ENCODE peak calls at places on chromosomes 12 and 14, in five cellular contexts. One of them, this sample, is unnamed.

GRCh38 chr12:82120901-82121300 is 237.3 kb downstream of the CCDC59 start:
- DNase-seq in HCT116: no peak
- DNase-seq in K562: no peak
- DNase-seq in endothelial cell of umbilical vein: no peak
- DNase-seq in GM12878: no peak
- DNase-seq in this sample: no peak

GRCh38 chr12:65685514-65685913 is 138.8 kb upstream of the HMGA2 start:
- DNase-seq in HCT116: peak; percentile 29
- DNase-seq in K562: peak; percentile 23
- DNase-seq in endothelial cell of umbilical vein: peak; percentile 63
- DNase-seq in GM12878: no peak
- DNase-seq in this sample: peak; percentile 64

GRCh38 chr12:6946033-6946919 is 2.5 kb downstream of the C12orf57 start:
- DNase-seq in HCT116: peak; percentile 96
- DNase-seq in K562: peak; percentile 81
- DNase-seq in endothelial cell of umbilical vein: no peak
- DNase-seq in GM12878: peak; percentile 80
- DNase-seq in this sample: peak; percentile 95

GRCh38 chr12:20154060-20154459 is 214.3 kb upstream of the PDE3A start:
- DNase-seq in HCT116: no peak
- DNase-seq in K562: no peak
- DNase-seq in endothelial cell of umbilical vein: no peak
- DNase-seq in GM12878: no peak
- DNase-seq in this sample: no peak

GRCh38 chr12:31626270-31626669 is 33.2 kb upstream of the ETFBKMT start:
- DNase-seq in HCT116: no peak
- DNase-seq in K562: no peak
- DNase-seq in endothelial cell of umbilical vein: no peak
- DNase-seq in GM12878: no peak
- DNase-seq in this sample: no peak

GRCh38 chr14:96181188-96181762 is 23.4 kb upstream of the BDKRB2 start:
- DNase-seq in HCT116: no peak
- DNase-seq in K562: no peak
- DNase-seq in endothelial cell of umbilical vein: no peak
- DNase-seq in GM12878: no peak
- DNase-seq in this sample: no peak

GRCh38 chr14:58697266-58697926 is 59.6 kb downstream of the DACT1 start:
- DNase-seq in HCT116: no peak
- DNase-seq in K562: no peak
- DNase-seq in endothelial cell of umbilical vein: no peak
- DNase-seq in GM12878: no peak
- DNase-seq in this sample: peak; percentile 57

GRCh38 chr14:51335521-51335920 is 95.5 kb downstream of the TMX1 start:
- DNase-seq in HCT116: no peak
- DNase-seq in K562: no peak
- DNase-seq in endothelial cell of umbilical vein: no peak
- DNase-seq in GM12878: no peak
- DNase-seq in this sample: no peak

GRCh38 chr14:65070710-65071033 is 31.6 kb downstream of the MAX start:
- DNase-seq in HCT116: no peak
- DNase-seq in K562: no peak
- DNase-seq in endothelial cell of umbilical vein: no peak
- DNase-seq in GM12878: no peak
- DNase-seq in this sample: no peak

GRCh38 chr12:116152268-116152667 is 125.2 kb downstream of the MED13L start:
- DNase-seq in HCT116: no peak
- DNase-seq in K562: no peak
- DNase-seq in endothelial cell of umbilical vein: no peak
- DNase-seq in GM12878: no peak
- DNase-seq in this sample: no peak

GRCh38 chr14:80200093-80200492 is 11.2 kb downstream of the DIO2 start:
- DNase-seq in HCT116: no peak
- DNase-seq in K562: no peak
- DNase-seq in endothelial cell of umbilical vein: no peak
- DNase-seq in GM12878: no peak
- DNase-seq in this sample: no peak

GRCh38 chr14:58082491-58083098 is 69.4 kb downstream of the ARMH4 start:
- DNase-seq in HCT116: peak; percentile 19
- DNase-seq in K562: peak; percentile 18
- DNase-seq in endothelial cell of umbilical vein: peak; percentile 81
- DNase-seq in GM12878: no peak
- DNase-seq in this sample: no peak

GRCh38 chr12:43292699-43293098 is 259.3 kb downstream of the ADAMTS20 start:
- DNase-seq in HCT116: no peak
- DNase-seq in K562: no peak
- DNase-seq in endothelial cell of umbilical vein: peak; percentile 93
- DNase-seq in GM12878: no peak
- DNase-seq in this sample: no peak

GRCh38 chr12:53868516-53868986 is 70.1 kb upstream of the HOXC13 start:
- DNase-seq in HCT116: no peak
- DNase-seq in K562: no peak
- DNase-seq in endothelial cell of umbilical vein: no peak
- DNase-seq in GM12878: no peak
- DNase-seq in this sample: peak; percentile 25

GRCh38 chr12:41188058-41188840 is at the start of gene PDZRN4:
- DNase-seq in HCT116: no peak
- DNase-seq in K562: no peak
- DNase-seq in endothelial cell of umbilical vein: peak; percentile 12
- DNase-seq in GM12878: no peak
- DNase-seq in this sample: peak; percentile 71

GRCh38 chr14:56216631-56217379 is 98.6 kb downstream of the PELI2 start:
- DNase-seq in HCT116: no peak
- DNase-seq in K562: peak; percentile 57
- DNase-seq in endothelial cell of umbilical vein: peak; percentile 50
- DNase-seq in GM12878: no peak
- DNase-seq in this sample: no peak

GRCh38 chr12:125687403-125687802 is 622.2 kb downstream of the AACS start:
- DNase-seq in HCT116: no peak
- DNase-seq in K562: no peak
- DNase-seq in endothelial cell of umbilical vein: no peak
- DNase-seq in GM12878: no peak
- DNase-seq in this sample: no peak

GRCh38 chr14:77641534-77642341 is 25.3 kb upstream of the SPTLC2 start:
- DNase-seq in HCT116: no peak
- DNase-seq in K562: no peak
- DNase-seq in endothelial cell of umbilical vein: peak; percentile 82
- DNase-seq in GM12878: peak; percentile 16
- DNase-seq in this sample: peak; percentile 14

GRCh38 chr12:107283652-107284051 is 190.3 kb upstream of the CRY1 start:
- DNase-seq in HCT116: no peak
- DNase-seq in K562: peak; percentile 9
- DNase-seq in endothelial cell of umbilical vein: no peak
- DNase-seq in GM12878: no peak
- DNase-seq in this sample: no peak

GRCh38 chr12:108424816-108425215 is 85.7 kb upstream of the CMKLR1 start:
- DNase-seq in HCT116: no peak
- DNase-seq in K562: no peak
- DNase-seq in endothelial cell of umbilical vein: no peak
- DNase-seq in GM12878: no peak
- DNase-seq in this sample: no peak

GRCh38 chr12:122994781-122995502 is 14.5 kb downstream of the ARL6IP4 start:
- DNase-seq in HCT116: no peak
- DNase-seq in K562: no peak
- DNase-seq in endothelial cell of umbilical vein: no peak
- DNase-seq in GM12878: no peak
- DNase-seq in this sample: no peak

GRCh38 chr14:93945070-93945399 is 17.9 kb downstream of the FAM181A start:
- DNase-seq in HCT116: no peak
- DNase-seq in K562: no peak
- DNase-seq in endothelial cell of umbilical vein: no peak
- DNase-seq in GM12878: no peak
- DNase-seq in this sample: no peak

GRCh38 chr12:117875652-117876491 is 92.9 kb downstream of the KSR2 start:
- DNase-seq in HCT116: no peak
- DNase-seq in K562: peak; percentile 15
- DNase-seq in endothelial cell of umbilical vein: peak; percentile 39
- DNase-seq in GM12878: no peak
- DNase-seq in this sample: peak; percentile 95

GRCh38 chr12:12604790-12605189 is 6.9 kb upstream of the CREBL2 start:
- DNase-seq in HCT116: no peak
- DNase-seq in K562: no peak
- DNase-seq in endothelial cell of umbilical vein: no peak
- DNase-seq in GM12878: no peak
- DNase-seq in this sample: no peak
- H2AFZ ChIP-seq in HCT116: no peak overlapping the region
- H2AFZ ChIP-seq in K562: peak overlapping the region; percentile 53
- H2AFZ ChIP-seq in endothelial cell of umbilical vein: no peak overlapping the region
- H2AFZ ChIP-seq in GM12878: no peak overlapping the region
- H2AFZ ChIP-seq in this sample: peak overlapping the region; percentile 52

GRCh38 chr14:90677484-90678045 is 138.7 kb downstream of the TTC7B start:
- DNase-seq in HCT116: no peak
- DNase-seq in K562: no peak
- DNase-seq in endothelial cell of umbilical vein: peak; percentile 75
- DNase-seq in GM12878: no peak
- DNase-seq in this sample: no peak

GRCh38 chr14:90675399-90675798 is 140.8 kb downstream of the TTC7B start:
- DNase-seq in HCT116: no peak
- DNase-seq in K562: no peak
- DNase-seq in endothelial cell of umbilical vein: no peak
- DNase-seq in GM12878: no peak
- DNase-seq in this sample: no peak

GRCh38 chr14:90678420-90678819 is 137.8 kb downstream of the TTC7B start:
- DNase-seq in HCT116: no peak
- DNase-seq in K562: no peak
- DNase-seq in endothelial cell of umbilical vein: no peak
- DNase-seq in GM12878: no peak
- DNase-seq in this sample: no peak

GRCh38 chr14:90676356-90676755 is 139.9 kb downstream of the TTC7B start:
- DNase-seq in HCT116: no peak
- DNase-seq in K562: no peak
- DNase-seq in endothelial cell of umbilical vein: no peak
- DNase-seq in GM12878: no peak
- DNase-seq in this sample: no peak

DNA sequence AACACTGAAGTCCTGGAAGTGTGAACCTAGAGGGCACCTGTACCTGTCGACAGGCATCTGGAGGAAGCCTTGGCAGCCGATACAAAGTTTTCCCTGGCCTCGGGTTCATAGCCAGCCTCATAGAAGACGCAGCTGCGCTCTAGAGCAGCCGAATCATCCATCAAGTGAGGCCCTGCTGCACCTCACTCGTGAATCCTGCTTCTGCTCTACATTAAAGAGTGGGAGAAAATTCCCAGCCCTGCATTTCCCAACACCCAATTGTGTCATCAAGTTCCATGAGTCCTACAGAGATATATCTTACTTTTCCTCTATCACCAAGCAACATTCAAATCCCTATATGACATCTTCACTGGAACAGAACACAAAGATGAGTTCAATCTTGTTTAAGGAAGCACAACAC is 139.4 kb downstream of the TTC7B start:
- DNase-seq in HCT116: no peak
- DNase-seq in K562: no peak
- DNase-seq in endothelial cell of umbilical vein: peak; percentile 9
- DNase-seq in GM12878: no peak
- DNase-seq in this sample: no peak
- H3K27ac ChIP-seq in HCT116: no peak overlapping the region
- H3K27ac ChIP-seq in K562: no peak overlapping the region
- H3K27ac ChIP-seq in endothelial cell of umbilical vein: peak overlapping the region; percentile 53
- H3K27ac ChIP-seq in GM12878: no peak overlapping the region
- H3K27ac ChIP-seq in this sample: no peak overlapping the region

DNA sequence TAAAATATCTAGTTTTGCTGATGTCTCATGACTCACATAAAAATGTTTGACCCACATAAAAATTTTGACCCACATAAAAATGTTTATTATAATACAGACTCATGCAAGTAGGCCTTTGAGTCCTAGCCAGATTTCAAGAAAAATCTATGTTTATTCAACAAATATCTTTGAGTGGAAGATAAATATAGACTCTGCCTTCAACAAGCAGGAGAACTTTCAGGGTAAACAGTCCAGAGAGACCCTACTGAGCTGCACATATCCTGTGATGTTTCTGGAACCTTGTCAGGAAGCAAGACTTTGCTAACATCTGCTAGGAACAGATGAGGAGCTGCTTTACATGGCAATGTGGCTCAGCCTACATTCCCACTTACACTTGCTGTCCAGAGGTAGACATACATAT is 283.1 kb downstream of the MDGA2 start:
- DNase-seq in HCT116: no peak
- DNase-seq in K562: no peak
- DNase-seq in endothelial cell of umbilical vein: peak; percentile 61
- DNase-seq in GM12878: no peak
- DNase-seq in this sample: no peak
- TF ChIP-seq POLR2AphosphoS5 in HCT116: no peak
- TF ChIP-seq POLR2AphosphoS5 in K562: no peak
- TF ChIP-seq POLR2AphosphoS5 in endothelial cell of umbilical vein: no peak
- TF ChIP-seq POLR2AphosphoS5 in GM12878: no peak
- TF ChIP-seq POLR2AphosphoS5 in this sample: no peak

GRCh38 chr14:63908667-63909264 is 56.0 kb downstream of the SYNE2 start:
- DNase-seq in HCT116: no peak
- DNase-seq in K562: no peak
- DNase-seq in endothelial cell of umbilical vein: peak; percentile 63
- DNase-seq in GM12878: no peak
- DNase-seq in this sample: no peak
- H2AFZ ChIP-seq in HCT116: no peak overlapping the region
- H2AFZ ChIP-seq in K562: no peak overlapping the region
- H2AFZ ChIP-seq in endothelial cell of umbilical vein: peak overlapping the region; percentile 14
- H2AFZ ChIP-seq in GM12878: peak overlapping the region; percentile 64
- H2AFZ ChIP-seq in this sample: no peak overlapping the region

GRCh38 chr14:91327661-91328312 is 83.3 kb upstream of the GPR68 start:
- DNase-seq in HCT116: no peak
- DNase-seq in K562: no peak
- DNase-seq in endothelial cell of umbilical vein: no peak
- DNase-seq in GM12878: no peak
- DNase-seq in this sample: no peak
- H3K27ac ChIP-seq in HCT116: no peak overlapping the region
- H3K27ac ChIP-seq in K562: no peak overlapping the region
- H3K27ac ChIP-seq in endothelial cell of umbilical vein: no peak overlapping the region
- H3K27ac ChIP-seq in GM12878: no peak overlapping the region
- H3K27ac ChIP-seq in this sample: no peak overlapping the region

DNA sequence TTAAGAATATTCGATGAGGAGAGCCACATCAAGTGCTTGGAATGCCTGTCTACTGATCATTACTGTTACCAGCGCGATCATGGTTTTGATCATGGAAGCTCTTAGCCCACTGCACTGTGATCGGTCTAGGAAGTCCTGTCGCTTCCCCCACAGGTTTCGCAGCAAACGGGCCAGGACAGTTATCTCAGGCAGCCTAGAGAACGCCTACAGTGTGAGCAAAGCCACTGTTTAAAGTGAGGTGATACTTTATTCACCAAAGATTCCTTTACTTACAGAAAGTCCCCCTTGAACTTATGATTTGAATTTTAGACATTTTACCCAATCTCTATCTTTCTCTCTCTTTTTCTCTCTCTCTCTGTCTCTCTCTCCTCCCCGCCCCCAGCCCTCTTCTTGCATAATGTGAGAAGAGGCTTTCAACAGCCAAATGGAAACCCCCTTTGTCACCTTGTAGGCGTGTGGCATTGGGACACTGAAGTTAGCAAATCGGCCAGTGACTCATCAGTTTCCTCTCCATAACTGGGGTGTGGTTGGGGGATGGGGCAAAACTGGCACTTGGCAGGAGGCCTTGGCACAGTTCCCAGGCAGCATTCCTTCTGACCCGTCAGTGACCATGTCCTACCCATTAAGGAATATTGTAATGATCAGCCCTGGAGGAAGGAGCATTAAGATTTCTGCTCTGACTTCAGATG is 214.8 kb downstream of the CHST11 start:
- DNase-seq in HCT116: peak; percentile 93
- DNase-seq in K562: peak; percentile 43
- DNase-seq in endothelial cell of umbilical vein: peak; percentile 94
- DNase-seq in GM12878: peak; percentile 88
- DNase-seq in this sample: no peak
- TF ChIP-seq POLR2AphosphoS5 in HCT116: peak; percentile 81
- TF ChIP-seq POLR2AphosphoS5 in K562: no peak
- TF ChIP-seq POLR2AphosphoS5 in endothelial cell of umbilical vein: peak; percentile 89
- TF ChIP-seq POLR2AphosphoS5 in GM12878: peak; percentile 73
- TF ChIP-seq POLR2AphosphoS5 in this sample: no peak